ENCODE peak calls at places on chromosome 18, in seven cellular contexts. K is fibroblast of lung, Z is GM23248, P is PC-9, S is GM23338, Q is PC-3, L is HepG2. D is an unnamed sample. For H3K4me1 and H3K36me3, the result is how much of the 10 kb centered on the place peaks cover.

GRCh38 chr18:36628435-36629094 is 200.2 kb downstream of the TPGS2 start:
- DNase-seq in K (peak), Z (peak), P (no peak), S (no peak), Q (no peak), L (peak), D (no peak)

GRCh38 chr18:58496231-58496630 is 132.7 kb downstream of the ALPK2 start:
- DNase-seq in K (peak), Z (peak), P (no peak), S (no peak), Q (no peak), L (no peak), D (peak)

GRCh38 chr18:75068682-75069435 is 140.1 kb downstream of the PTGR3 start:
- DNase-seq in K (no peak), Z (no peak), P (no peak), S (no peak), Q (no peak), L (no peak), D (no peak)

GRCh38 chr18:26482567-26482966 is 65.8 kb downstream of the KCTD1 start:
- DNase-seq in K (no peak), Z (no peak), P (peak), S (peak), Q (peak), L (no peak), D (no peak)

GRCh38 chr18:45589559-45590041 is 25.7 kb upstream of the SLC14A2 start:
- DNase-seq in K (peak), Z (peak), P (no peak), S (peak), Q (peak), L (no peak), D (peak)

GRCh38 chr18:56083097-56083865 is 495.3 kb upstream of the TCF4 start:
- DNase-seq in K (peak), Z (peak), P (no peak), S (peak), Q (no peak), L (no peak), D (peak)

GRCh38 chr18:35949903-35950627 is 22.4 kb upstream of the RMP24 start:
- DNase-seq in K (peak), Z (peak), P (no peak), S (peak), Q (peak), L (peak), D (peak)

GRCh38 chr18:58117685-58118403 is 73.8 kb downstream of the NEDD4L start:
- DNase-seq in K (peak), Z (peak), P (peak), S (no peak), Q (peak), L (peak), D (peak)

GRCh38 chr18:28075501-28075900 is 101.4 kb downstream of the CDH2 start:
- DNase-seq in K (peak), Z (peak), P (no peak), S (no peak), Q (peak), L (peak), D (no peak)

GRCh38 chr18:26091047-26091630 is 726 bp upstream of the SS18 start:
- DNase-seq in K (no peak), Z (peak), P (peak), S (peak), Q (no peak), L (peak), D (no peak)

GRCh38 chr18:48940854-48941531 is 9.8 kb downstream of the SMAD7 start:
- DNase-seq in K (no peak), Z (no peak), P (no peak), S (no peak), Q (no peak), L (no peak), D (no peak)
- H3K4me1 ChIP-seq in K (half or more), Z (half or more), P (half or more), S (half or more), Q (under half), L (half or more), D (half or more)

GRCh38 chr18:70021498-70021897 is 73.8 kb upstream of the CD226 start:
- DNase-seq in K (no peak), Z (no peak), P (no peak), S (no peak), Q (no peak), L (no peak), D (no peak)

GRCh38 chr18:70015127-70015526 is 67.5 kb upstream of the CD226 start:
- DNase-seq in K (no peak), Z (no peak), P (no peak), S (no peak), Q (no peak), L (no peak), D (no peak)

GRCh38 chr18:70021043-70021442 is 73.4 kb upstream of the CD226 start:
- DNase-seq in K (no peak), Z (no peak), P (no peak), S (no peak), Q (no peak), L (peak), D (no peak)

GRCh38 chr18:70022636-70023035 is 75.0 kb upstream of the CD226 start:
- DNase-seq in K (no peak), Z (peak), P (no peak), S (no peak), Q (no peak), L (no peak), D (no peak)

DNA sequence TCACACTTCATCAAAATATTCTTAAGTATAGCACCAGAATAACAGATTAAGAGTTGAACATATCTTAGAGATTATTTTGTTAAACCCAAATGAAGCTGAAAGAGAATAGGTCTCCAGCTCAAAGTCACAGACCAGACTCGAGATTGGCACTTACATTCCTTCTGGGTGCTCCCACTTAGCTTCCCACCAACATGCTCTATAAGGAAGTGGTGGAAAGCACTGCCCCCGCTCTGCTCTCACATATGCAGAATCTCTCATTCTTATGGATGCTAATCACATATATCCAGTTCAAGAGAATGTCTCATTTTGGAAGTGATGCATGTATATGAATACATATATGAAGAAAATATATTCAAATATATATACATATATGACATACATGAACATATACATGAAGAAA is 71.5 kb upstream of the CD226 start:
- DNase-seq in K (no peak), Z (no peak), P (no peak), S (no peak), Q (no peak), L (no peak), D (no peak)
- H3K36me3 ChIP-seq in K (under half), Z (under half), P (under half), S (under half), Q (under half), L (under half), D (under half)

DNA sequence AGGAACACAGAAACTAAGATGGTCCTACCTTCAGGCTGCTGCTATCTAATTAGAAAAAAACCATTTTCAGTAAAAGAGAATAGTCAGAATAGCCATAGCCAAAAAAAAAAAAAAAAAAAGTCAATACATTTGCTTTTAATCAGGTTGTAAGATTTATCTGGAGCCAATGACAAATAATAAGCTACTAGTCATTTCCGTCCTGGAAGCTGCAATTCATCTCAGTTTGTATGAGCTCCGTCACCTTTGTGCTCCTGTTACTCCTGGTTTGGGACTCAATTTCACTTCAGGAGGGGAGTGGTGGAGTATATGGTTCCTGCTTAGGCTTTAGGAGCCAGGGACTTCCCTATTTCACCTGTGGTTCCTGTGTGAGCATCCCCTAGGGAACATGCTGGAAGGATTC is 481.9 kb downstream of the DLGAP1 start:
- DNase-seq in K (no peak), Z (peak), P (no peak), S (no peak), Q (no peak), L (no peak), D (no peak)
- TF ChIP-seq EZH2 in K (no peak), Z (no peak), P (no peak), S (no peak), Q (no peak), L (no peak), D (no peak)

GRCh38 chr18:73669299-73669698 is 478.3 kb downstream of the FBXO15 start:
- DNase-seq in K (peak), Z (no peak), P (peak), S (no peak), Q (peak), L (no peak), D (peak)
- H3K4me1 ChIP-seq in K (under half), Z (under half), P (under half), S (under half), Q (under half), L (under half), D (under half)

DNA sequence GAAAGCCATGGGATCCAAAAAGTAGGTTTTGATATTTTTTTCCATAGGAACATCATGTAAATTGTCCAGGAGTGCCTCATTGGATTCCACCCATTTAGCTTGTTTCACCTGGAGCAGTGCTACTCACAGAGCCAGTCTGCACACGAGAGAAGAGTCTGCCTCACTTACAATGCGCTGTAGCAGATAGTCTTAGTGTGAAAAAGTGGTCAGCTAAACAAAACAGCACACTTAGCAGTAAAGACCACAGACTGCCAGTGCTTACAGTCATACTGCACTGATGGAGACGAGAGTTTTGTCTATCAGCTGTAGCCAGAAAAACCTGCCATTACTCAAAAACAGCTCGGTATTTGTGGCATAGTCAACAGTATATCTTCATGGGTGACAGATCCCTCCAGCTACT is 113.5 kb upstream of the LDLRAD4 start:
- DNase-seq in K (no peak), Z (no peak), P (no peak), S (no peak), Q (no peak), L (no peak), D (no peak)
- H3K36me3 ChIP-seq in K (under half), Z (under half), P (under half), S (under half), Q (half or more), L (under half), D (under half)

GRCh38 chr18:12776821-12777471 is 74.1 kb downstream of the PSMG2 start:
- DNase-seq in K (no peak), Z (peak), P (no peak), S (peak), Q (peak), L (no peak), D (no peak)

GRCh38 chr18:12779456-12779855 is 76.6 kb downstream of the PSMG2 start:
- DNase-seq in K (no peak), Z (no peak), P (no peak), S (no peak), Q (no peak), L (no peak), D (no peak)

GRCh38 chr18:12779043-12779442 is 76.2 kb downstream of the PSMG2 start:
- DNase-seq in K (no peak), Z (no peak), P (no peak), S (no peak), Q (no peak), L (no peak), D (no peak)

GRCh38 chr18:12774982-12775381 is 72.1 kb downstream of the PSMG2 start:
- DNase-seq in K (no peak), Z (no peak), P (no peak), S (no peak), Q (no peak), L (no peak), D (no peak)

DNA sequence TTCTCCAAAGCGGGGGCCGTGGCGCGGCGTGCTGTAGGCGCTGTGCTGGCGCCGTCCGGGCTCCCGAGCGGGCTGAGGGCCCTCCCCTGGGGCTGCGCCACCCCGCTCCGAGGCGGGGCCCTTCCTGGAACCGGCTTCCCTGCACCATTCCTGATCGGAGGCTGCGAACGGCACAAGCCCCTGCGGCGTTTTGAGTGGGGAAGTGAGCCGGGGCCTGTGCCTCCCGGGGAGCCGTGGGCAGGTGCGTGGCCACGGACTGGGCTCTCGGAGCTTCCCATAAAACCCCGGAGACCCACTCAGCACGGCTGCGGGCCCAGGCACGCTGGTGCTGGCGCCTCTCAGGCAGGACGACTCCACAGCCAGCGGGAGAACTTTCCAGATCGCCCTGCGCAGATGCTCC is 74.7 kb downstream of the PSMG2 start:
- DNase-seq in K (no peak), Z (peak), P (no peak), S (no peak), Q (peak), L (no peak), D (no peak)
- TF ChIP-seq EZH2 in K (no peak), Z (no peak), P (no peak), S (no peak), Q (no peak), L (no peak), D (no peak)

DNA sequence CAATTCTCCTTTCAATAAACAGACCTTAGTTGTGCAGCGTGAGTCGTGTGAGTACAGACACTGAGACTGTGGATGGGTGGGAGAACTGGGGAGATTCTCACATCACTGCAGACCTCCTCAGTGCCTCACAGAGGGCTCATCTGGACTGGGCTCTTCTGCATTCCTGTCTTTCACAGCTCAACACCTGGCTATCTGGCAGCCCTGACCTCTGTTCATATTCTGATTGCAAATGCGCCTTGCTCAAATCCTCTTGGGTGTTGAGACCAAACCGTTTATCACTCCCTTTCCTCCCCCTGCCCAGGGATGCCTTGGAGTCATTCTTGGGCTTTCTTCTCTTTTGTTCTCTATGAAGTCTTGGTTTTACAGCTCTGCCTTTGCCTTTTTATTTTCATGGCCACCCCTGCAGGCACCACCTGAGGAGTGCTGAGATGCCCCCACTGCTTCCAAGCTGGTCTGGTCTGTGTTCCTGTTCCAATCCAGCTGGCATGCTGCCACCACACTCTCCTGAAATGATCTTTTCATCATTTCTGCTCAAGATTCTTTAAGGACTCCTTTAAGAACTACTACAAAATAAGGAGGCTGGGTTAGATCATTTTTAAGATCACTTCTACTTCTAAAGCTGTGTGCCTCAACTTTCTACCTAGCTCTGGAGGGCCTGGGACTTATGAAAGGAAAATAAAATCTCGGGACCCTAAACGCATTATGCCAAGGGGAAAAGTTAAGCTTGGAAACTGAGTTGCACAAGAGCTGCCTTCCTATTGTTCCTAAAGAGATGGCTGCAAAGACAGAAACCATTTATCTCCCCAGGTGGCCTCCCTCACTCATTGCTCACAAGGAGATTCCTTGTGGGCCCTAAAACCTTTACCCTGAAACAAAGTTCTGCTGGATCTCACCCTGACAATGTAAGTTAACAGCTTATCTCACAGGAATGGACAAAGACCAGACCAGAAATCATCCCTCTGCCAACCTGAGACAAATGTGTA is 26.5 kb downstream of the TUBB6 start:
- DNase-seq in K (no peak), Z (no peak), P (no peak), S (peak), Q (no peak), L (no peak), D (no peak)
- H3K4me1 ChIP-seq in K (under half), Z (under half), P (under half), S (under half), Q (under half), L (under half), D (under half)